ENCODE peak calls at places on chromosome 10, in eight cellular contexts. T is heart left ventricle, D is body of pancreas, A is prostate gland, J is sigmoid colon, H is upper lobe of left lung, O is Peyer's patch, S is transverse colon. B is an unnamed sample.
A peak's percentile ranks its signal among the peaks of the same experiment; 100 is the strongest.

GRCh38 chr10:75512534-75512933 is 81.1 kb downstream of the LRMDA start:
- DNase-seq in H (no peak), A (peak; percentile 88), S (no peak), O (no peak), D (peak; percentile 29), T (no peak), J (peak; percentile 75), B (no peak)

GRCh38 chr10:97711640-97712267 is 1.8 kb upstream of the MARVELD1 start:
- DNase-seq in J (no peak), A (no peak), O (no peak), H (no peak), S (no peak), T (no peak), D (no peak), B (no peak)

GRCh38 chr10:126932516-126932915 is 27.3 kb downstream of the DOCK1 start:
- DNase-seq in H (no peak), D (no peak), O (no peak), T (no peak), S (no peak), A (no peak), J (no peak), B (no peak)

GRCh38 chr10:24306507-24306875 is 97.6 kb downstream of the KIAA1217 start:
- DNase-seq in D (no peak), S (no peak), A (no peak), J (no peak), T (no peak), O (no peak), H (no peak), B (no peak)

GRCh38 chr10:93465806-93466675 is 16.1 kb downstream of the MYOF start:
- DNase-seq in O (no peak), S (peak; percentile 87), T (peak; percentile 81), A (peak; percentile 95), J (peak; percentile 96), D (peak; percentile 72), H (peak; percentile 43), B (peak; percentile 97)

GRCh38 chr10:26242752-26243151 is 26.2 kb downstream of the GAD2 start:
- DNase-seq in O (no peak), D (no peak), J (no peak), H (no peak), S (no peak), T (no peak), A (no peak), B (no peak)

GRCh38 chr10:35043796-35044344 is 46.3 kb downstream of the CUL2 start:
- DNase-seq in T (no peak), J (no peak), O (no peak), S (no peak), D (no peak), H (no peak), A (no peak), B (no peak)

GRCh38 chr10:86284355-86285105 is 82.1 kb downstream of the GRID1 start:
- DNase-seq in D (no peak), J (peak; percentile 37), T (no peak), S (no peak), O (no peak), A (no peak), H (no peak), B (no peak)

GRCh38 chr10:7971949-7972348 is 82.5 kb upstream of the GATA3 start:
- DNase-seq in D (no peak), A (no peak), S (no peak), T (no peak), H (no peak), J (no peak), O (no peak), B (no peak)

GRCh38 chr10:79444243-79445119 is 943 bp downstream of the ZCCHC24 start:
- DNase-seq in T (peak; percentile 80), A (peak; percentile 81), H (peak; percentile 92), D (peak; percentile 68), O (peak; percentile 58), J (peak; percentile 89), S (peak; percentile 56), B (no peak)

GRCh38 chr10:122669842-122670241 is 29.8 kb downstream of the C10orf120 start:
- DNase-seq in A (no peak), H (no peak), O (no peak), T (no peak), D (no peak), S (no peak), J (no peak), B (no peak)

GRCh38 chr10:11678074-11678793 is 63.9 kb upstream of the ECHDC3 start:
- DNase-seq in H (no peak), D (no peak), O (peak; percentile 81), A (no peak), T (no peak), S (peak; percentile 74), J (peak; percentile 55), B (no peak)

GRCh38 chr10:24344279-24344678 is 135.3 kb downstream of the KIAA1217 start:
- DNase-seq in S (no peak), T (no peak), A (peak; percentile 76), J (no peak), D (no peak), H (no peak), O (no peak), B (no peak)

GRCh38 chr10:127117125-127117524 is 79.3 kb downstream of the INSYN2A start:
- DNase-seq in D (peak; percentile 41), T (peak; percentile 55), S (peak; percentile 35), J (no peak), H (no peak), A (peak; percentile 20), O (no peak), B (no peak)

GRCh38 chr10:101052285-101052684 is 9.5 kb upstream of the KAZALD1 start:
- DNase-seq in J (no peak), S (no peak), A (no peak), T (no peak), D (no peak), O (no peak), H (no peak), B (no peak)

GRCh38 chr10:83542774-83543291 is 596.5 kb upstream of the GHITM start:
- DNase-seq in H (no peak), T (no peak), O (no peak), A (no peak), S (no peak), D (no peak), J (no peak), B (no peak)

GRCh38 chr10:120460776-120461175 is 3.7 kb downstream of the PLPP4 start:
- DNase-seq in T (no peak), A (no peak), O (no peak), H (no peak), J (no peak), D (no peak), S (no peak), B (no peak)

GRCh38 chr10:116274141-116274861 is 1.3 kb upstream of the GFRA1 start:
- DNase-seq in O (no peak), D (peak; percentile 16), S (no peak), H (peak; percentile 77), J (no peak), T (no peak), A (no peak), B (peak; percentile 89)

GRCh38 chr10:121556448-121556847 is 41.8 kb downstream of the FGFR2 start:
- DNase-seq in T (no peak), J (no peak), D (no peak), H (no peak), O (no peak), A (no peak), S (no peak), B (peak; percentile 15)

GRCh38 chr10:87506988-87507387 is 2.3 kb downstream of the MINPP1 start:
- DNase-seq in J (no peak), T (no peak), S (no peak), H (no peak), O (no peak), D (no peak), A (no peak), B (no peak)
- TF ChIP-seq POLR2A in J (no peak), T (no peak), S (no peak), H (no peak), O (no peak), D (no peak), A (no peak), B (no peak)

GRCh38 chr10:104183682-104184081 is 48.5 kb downstream of the CFAP43 start:
- DNase-seq in H (no peak), T (no peak), S (no peak), A (no peak), O (no peak), D (no peak), J (no peak), B (no peak)
- H3K4me3 ChIP-seq in H (no peak overlapping the region), T (no peak overlapping the region), S (no peak overlapping the region), A (no peak overlapping the region), O (no peak overlapping the region), D (no peak overlapping the region), J (no peak overlapping the region), B (no peak overlapping the region)

GRCh38 chr10:70114902-70115301 is 17.7 kb downstream of the AIFM2 start:
- DNase-seq in A (no peak), H (peak; percentile 48), J (no peak), T (no peak), D (no peak), O (no peak), S (no peak), B (no peak)

GRCh38 chr10:70106958-70107791 is 25.4 kb downstream of the AIFM2 start:
- DNase-seq in H (no peak), A (no peak), S (no peak), D (no peak), O (no peak), T (no peak), J (no peak), B (no peak)

GRCh38 chr10:70111496-70111895 is 21.1 kb downstream of the AIFM2 start:
- DNase-seq in A (no peak), O (no peak), D (no peak), T (no peak), J (no peak), H (peak; percentile 66), S (no peak), B (no peak)

DNA sequence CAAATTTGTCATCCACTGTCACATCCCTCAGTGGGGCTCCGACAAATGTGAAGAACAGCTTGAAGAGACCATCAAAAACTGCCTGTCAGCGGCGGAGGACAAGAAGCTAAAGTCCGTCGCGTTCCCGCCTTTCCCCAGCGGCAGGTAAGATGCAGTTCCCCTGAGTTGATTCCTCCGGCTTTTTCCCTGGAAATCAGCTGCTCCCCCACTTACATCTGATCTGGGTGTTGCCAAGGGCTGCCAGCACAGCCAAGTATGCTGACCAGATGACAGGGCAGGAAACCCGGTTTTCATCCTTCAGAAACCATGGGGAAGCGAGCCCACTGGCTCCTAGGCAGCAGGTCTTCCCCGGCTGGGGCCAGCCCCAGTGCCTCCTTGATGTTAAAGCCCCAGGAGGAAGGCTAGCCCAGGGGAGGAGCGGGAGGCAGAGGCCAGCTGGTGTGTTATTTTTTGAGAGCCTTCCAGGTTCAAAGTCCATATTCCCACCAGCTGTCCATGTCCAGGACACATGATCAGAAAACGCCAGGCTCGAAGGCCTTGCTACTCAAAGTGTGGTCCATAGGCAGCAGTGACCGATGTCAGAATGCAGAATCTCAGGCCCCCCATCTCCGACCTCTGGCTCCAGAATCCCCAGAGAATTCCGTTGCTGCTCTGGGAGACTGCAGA is 23.4 kb downstream of the AIFM2 start:
- DNase-seq in A (no peak), D (no peak), S (no peak), J (no peak), O (no peak), H (no peak), T (no peak), B (no peak)
- TF ChIP-seq POLR2A in A (no peak), D (no peak), S (no peak), J (no peak), O (no peak), H (no peak), T (no peak), B (no peak)

DNA sequence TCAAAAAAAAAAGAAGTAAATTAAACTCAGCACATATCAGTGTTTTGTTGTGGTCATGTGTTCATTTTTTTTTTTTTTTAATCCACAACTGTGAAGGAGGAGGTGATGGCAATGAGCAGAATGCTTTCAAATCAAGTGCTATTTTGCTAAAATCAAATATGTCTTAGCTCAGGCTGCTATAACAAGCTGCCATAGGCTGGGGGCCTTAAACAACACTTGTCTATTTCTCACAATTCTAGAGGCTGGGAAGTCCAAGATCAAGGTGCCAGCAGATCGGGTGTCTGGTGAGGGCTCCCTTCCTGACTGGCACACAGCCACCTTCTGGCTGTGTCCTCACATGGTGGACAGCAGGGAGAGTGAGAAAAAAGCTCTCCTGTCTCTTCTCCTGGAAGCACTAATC is 203.9 kb downstream of the FAM107B start:
- DNase-seq in T (no peak), S (no peak), O (no peak), J (no peak), A (no peak), H (no peak), D (no peak), B (no peak)
- H3K4me3 ChIP-seq in T (no peak overlapping the region), S (no peak overlapping the region), O (peak overlapping the region; percentile 15), J (no peak overlapping the region), A (no peak overlapping the region), H (no peak overlapping the region), D (no peak overlapping the region), B (no peak overlapping the region)

B was measured in lower leg skin.